ENCODE peak calls at places on chromosomes 3 and 15, in seven cellular contexts. R is GM10248, B is left ventricle myocardium inferior, V is mammary epithelial cell, H is kidney, W is AG10803, T is Caco-2. Z is an unnamed sample.
A peak's percentile ranks its signal among the peaks of the same experiment; 100 is the strongest.

GRCh38 chr3:19455546-19455945 is 307.2 kb downstream of the KCNH8 start:
- DNase-seq in R (no peak), B (no peak), W (no peak), T (no peak), V (no peak), H (no peak), Z (no peak)

GRCh38 chr15:82789491-82789890 is 16.4 kb downstream of the FSD2 start:
- DNase-seq in B (no peak), H (no peak), V (peak; percentile 12), W (peak; percentile 41), T (no peak), R (no peak), Z (no peak)

GRCh38 chr15:74453925-74454763 is 6.8 kb downstream of the UBL7 start:
- DNase-seq in W (no peak), V (no peak), R (no peak), B (no peak), T (no peak), H (no peak), Z (no peak)

GRCh38 chr3:159273608-159274007 is 471.8 kb downstream of the MFSD1 start:
- DNase-seq in H (no peak), T (peak; percentile 68), B (peak; percentile 22), V (peak; percentile 41), W (peak; percentile 41), R (no peak), Z (no peak)

GRCh38 chr15:33104276-33104675 is 90.2 kb downstream of the FMN1 start:
- DNase-seq in V (peak; percentile 81), R (no peak), T (no peak), H (no peak), W (peak; percentile 72), B (no peak), Z (no peak)

GRCh38 chr3:31981206-31982181 is at the start of the genes OSBPL10 and ZNF860:
- DNase-seq in H (peak; percentile 98), B (peak; percentile 91), V (peak; percentile 94), W (peak; percentile 81), T (peak; percentile 84), R (peak; percentile 17), Z (no peak)

GRCh38 chr3:37526511-37526910 is 335.2 kb upstream of the CTDSPL start:
- DNase-seq in H (no peak), V (no peak), T (no peak), W (peak; percentile 37), B (peak; percentile 82), R (no peak), Z (peak; percentile 63)

GRCh38 chr15:65411470-65412071 is 11.2 kb downstream of the IGDCC4 start:
- DNase-seq in V (peak; percentile 28), T (no peak), H (no peak), B (no peak), W (peak; percentile 25), R (no peak), Z (no peak)

GRCh38 chr3:156577731-156578130 is 22.8 kb upstream of the SSR3 start:
- DNase-seq in V (peak; percentile 39), R (no peak), H (no peak), W (no peak), T (no peak), B (no peak), Z (no peak)

GRCh38 chr15:99518191-99518590 is 47.6 kb upstream of the MEF2A start:
- DNase-seq in R (no peak), B (no peak), V (no peak), W (no peak), T (no peak), H (no peak), Z (no peak)

GRCh38 chr3:147760998-147761397 is 351.8 kb downstream of the ZIC1 start:
- DNase-seq in B (no peak), T (no peak), V (no peak), H (no peak), R (no peak), W (no peak), Z (no peak)

GRCh38 chr3:127764841-127765362 is 57.4 kb downstream of the MGLL start:
- DNase-seq in R (no peak), V (no peak), T (no peak), H (no peak), W (peak; percentile 54), B (no peak), Z (no peak)

GRCh38 chr3:10771486-10772225 is 44.4 kb upstream of the SLC6A11 start:
- DNase-seq in T (no peak), V (peak; percentile 92), H (no peak), B (no peak), R (no peak), W (no peak), Z (no peak)

GRCh38 chr3:94423566-94423965 is 360.7 kb downstream of the NSUN3 start:
- DNase-seq in B (no peak), T (no peak), R (no peak), W (peak; percentile 2), H (no peak), V (peak; percentile 26), Z (no peak)

GRCh38 chr3:136547293-136547692 is 204.9 kb downstream of the STAG1 start:
- DNase-seq in W (peak; percentile 51), H (no peak), V (no peak), R (no peak), T (no peak), B (no peak), Z (no peak)

GRCh38 chr15:40754574-40754882 is 526 bp downstream of the RMDN3 start:
- DNase-seq in T (peak; percentile 27), H (peak; percentile 77), W (peak; percentile 15), B (no peak), V (peak; percentile 33), R (no peak), Z (no peak)

GRCh38 chr3:160403028-160403545 is 3.6 kb downstream of the SMC4 start:
- DNase-seq in H (no peak), T (no peak), V (peak; percentile 16), W (no peak), R (no peak), B (no peak), Z (no peak)

GRCh38 chr15:36645106-36645505 is 65.7 kb downstream of the CDIN1 start:
- DNase-seq in R (no peak), T (no peak), W (peak; percentile 15), V (no peak), B (no peak), H (no peak), Z (no peak)

GRCh38 chr3:53170325-53171108 is 9.5 kb downstream of the PRKCD start:
- DNase-seq in B (no peak), T (no peak), W (no peak), R (peak; percentile 78), V (peak; percentile 20), H (no peak), Z (no peak)

GRCh38 chr3:4359805-4360502 is 56.8 kb downstream of the SETMAR start:
- DNase-seq in R (no peak), V (no peak), H (no peak), W (no peak), B (no peak), T (no peak), Z (no peak)

GRCh38 chr15:57138260-57138895 is 219.9 kb downstream of the TCF12 start:
- DNase-seq in V (peak; percentile 41), R (peak; percentile 16), T (peak; percentile 72), H (no peak), B (no peak), W (peak; percentile 55), Z (peak; percentile 83)

GRCh38 chr3:108227131-108227530 is 4.9 kb upstream of the IFT57 start:
- DNase-seq in H (no peak), T (no peak), R (no peak), W (no peak), B (no peak), V (no peak), Z (no peak)
- TF ChIP-seq CTCF in H (no peak), T (no peak), R (no peak), W (no peak), B (no peak), V (no peak), Z (no peak)

DNA sequence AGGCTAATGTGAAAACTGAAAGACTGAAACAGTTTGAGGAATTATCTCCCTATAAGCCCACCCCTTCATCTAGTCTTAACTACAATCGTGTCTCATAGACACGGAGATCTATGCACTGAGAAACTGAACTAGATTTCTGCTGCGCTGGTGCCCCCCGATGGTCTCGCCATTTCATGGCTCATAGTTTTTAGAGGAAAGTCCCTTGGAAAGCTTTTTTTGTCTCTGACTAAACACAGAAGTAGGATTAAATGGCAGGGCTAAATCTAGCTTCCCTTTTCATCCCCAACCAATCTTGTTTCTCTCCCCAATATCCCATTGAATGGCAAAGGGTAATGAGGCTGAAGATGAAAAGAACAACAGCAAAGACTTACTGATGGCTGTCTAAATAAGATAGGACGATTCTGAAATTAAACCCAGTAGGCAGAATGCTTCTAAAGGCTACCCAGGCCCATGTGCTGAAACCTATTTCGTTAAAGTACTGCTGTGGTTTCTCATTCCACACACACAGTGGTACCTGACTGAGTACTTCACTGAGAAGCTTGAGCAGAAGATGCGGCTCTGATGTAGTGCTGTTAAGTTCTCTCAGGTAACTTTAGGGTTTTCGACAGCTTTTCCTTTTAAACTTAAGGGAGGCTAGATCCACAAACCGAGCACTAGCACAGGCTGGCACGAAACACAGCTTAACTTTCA is 142.7 kb downstream of the GADL1 start:
- DNase-seq in T (peak; percentile 58), H (peak; percentile 59), B (peak; percentile 33), W (peak; percentile 32), R (peak; percentile 9), V (peak; percentile 24), Z (no peak)
- TF ChIP-seq CTCF in T (peak; percentile 36), H (peak; percentile 40), B (peak; percentile 55), W (peak; percentile 47), R (peak; percentile 24), V (peak; percentile 19), Z (peak; percentile 56)

DNA sequence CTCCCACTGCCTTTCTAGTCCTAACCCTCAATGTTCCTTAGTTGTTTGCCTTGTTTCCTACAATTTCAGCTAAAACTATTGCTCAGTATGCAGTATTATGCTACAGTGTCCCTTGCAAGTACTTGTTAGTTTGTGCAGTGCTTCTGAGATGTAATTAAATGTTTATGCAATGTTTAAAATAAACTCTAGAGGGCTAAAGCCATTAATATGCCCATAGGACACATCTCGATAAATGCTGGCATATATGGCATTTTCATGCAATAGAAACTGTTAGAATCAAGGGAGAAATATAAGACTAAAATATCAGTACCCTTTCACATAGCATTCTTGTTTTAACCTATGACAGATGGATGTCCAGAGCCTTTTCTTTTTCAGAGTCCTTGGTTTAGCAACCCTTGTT is 59.8 kb upstream of the ACKR4 start:
- DNase-seq in B (no peak), T (no peak), R (no peak), H (no peak), V (no peak), W (no peak), Z (no peak)
- TF ChIP-seq CTCF in B (no peak), T (no peak), R (no peak), H (no peak), V (no peak), W (peak; percentile 21), Z (no peak)

GRCh38 chr3:152071315-152071714 is 197.4 kb upstream of the MBNL1 start:
- DNase-seq in V (no peak), R (no peak), H (no peak), T (no peak), B (no peak), W (no peak), Z (no peak)

GRCh38 chr3:152076148-152076547 is 192.6 kb upstream of the MBNL1 start:
- DNase-seq in B (no peak), V (peak; percentile 21), H (no peak), R (no peak), T (no peak), W (no peak), Z (no peak)

GRCh38 chr3:152069871-152070270 is 196.4 kb downstream of the SUCNR1 start:
- DNase-seq in T (no peak), V (peak; percentile 83), H (no peak), B (no peak), R (no peak), W (no peak), Z (no peak)

GRCh38 chr3:152071924-152072323 is 196.8 kb upstream of the MBNL1 start:
- DNase-seq in V (peak; percentile 45), W (peak; percentile 68), B (no peak), T (peak; percentile 14), H (no peak), R (peak; percentile 42), Z (peak; percentile 6)

GRCh38 chr3:152073267-152073666 is 195.5 kb upstream of the MBNL1 start:
- DNase-seq in H (no peak), T (no peak), V (no peak), W (peak; percentile 69), B (no peak), R (no peak), Z (no peak)
- TF ChIP-seq CTCF in H (no peak), T (no peak), V (peak; percentile 13), W (peak; percentile 43), B (peak; percentile 23), R (no peak), Z (no peak)